ENCODE peak calls at places on chromosomes 1 and 21, in four cellular contexts. A is psoas muscle; E is activated T-helper 1 cell treated with anti-CD3 and anti-CD28 coated beads, Interleukin-12 subunit alpha, Interleukin-12 subunit beta, Interleukin-2, Interleukin-4 antibody, amounts not matched to agents 30 ng/mL and 10 ng/mL and 1 ng/mL, durations not matched to agents 14 hours and 24 hours and 36 hours; V is H4. C is an unnamed sample.

GRCh38 chr1:19504796-19505693 is 19.7 kb upstream of the CAPZB start:
- DNase-seq in A (no peak), E (no peak), V (peak), C (no peak)

GRCh38 chr1:203704120-203704519 is 60.9 kb upstream of the LAX1 start:
- DNase-seq in A (no peak), E (no peak), V (no peak), C (no peak)

GRCh38 chr1:59487335-59488031 is 190.6 kb downstream of the FGGY start:
- DNase-seq in A (no peak), E (no peak), V (no peak), C (no peak)

GRCh38 chr1:168408531-168409242 is 128.0 kb downstream of the TBX19 start:
- DNase-seq in A (no peak), E (peak), V (peak), C (no peak)

GRCh38 chr21:14645702-14646101 is 99.6 kb upstream of the SAMSN1 start:
- DNase-seq in A (no peak), E (no peak), V (no peak), C (no peak)

GRCh38 chr1:54814571-54814970 is 13.4 kb upstream of the TTC22 start:
- DNase-seq in A (no peak), E (no peak), V (no peak), C (no peak)

GRCh38 chr21:17455451-17455850 is 57.4 kb upstream of the CXADR start:
- DNase-seq in A (no peak), E (no peak), V (no peak), C (no peak)

GRCh38 chr21:31537872-31538576 is 121.5 kb upstream of the SOD1 start:
- DNase-seq in A (no peak), E (no peak), V (no peak), C (no peak)

GRCh38 chr21:19557046-19557445 is 1153.5 kb upstream of the TMPRSS15 start:
- DNase-seq in A (no peak), E (no peak), V (no peak), C (no peak)

GRCh38 chr1:36161656-36162531 is 5.9 kb downstream of the MAP7D1 start:
- DNase-seq in A (no peak), E (peak), V (no peak), C (peak)

GRCh38 chr1:26337625-26338024 is 16.3 kb downstream of the CRYBG2 start:
- DNase-seq in A (no peak), E (no peak), V (no peak), C (no peak)

GRCh38 chr1:117828206-117828605 is 101.2 kb downstream of the GDAP2 start:
- DNase-seq in A (peak), E (no peak), V (no peak), C (no peak)

GRCh38 chr21:42111811-42112210 is 40.7 kb downstream of the UMODL1 start:
- DNase-seq in A (no peak), E (no peak), V (no peak), C (no peak)

GRCh38 chr21:32190491-32191144 is 88.2 kb downstream of the MIS18A start:
- DNase-seq in A (no peak), E (no peak), V (no peak), C (no peak)

GRCh38 chr1:41003640-41004220 is 17.8 kb downstream of the SLFNL1 start:
- DNase-seq in A (peak), E (peak), V (peak), C (peak)

GRCh38 chr1:108120163-108120562 is 80.0 kb downstream of the SLC25A24 start:
- DNase-seq in A (no peak), E (no peak), V (no peak), C (no peak)

GRCh38 chr1:231416896-231417295 is 5.2 kb downstream of the EGLN1 start:
- DNase-seq in A (no peak), E (no peak), V (no peak), C (no peak)

GRCh38 chr1:32742132-32742947 is 39.8 kb upstream of the SYNC start:
- DNase-seq in A (no peak), E (no peak), V (no peak), C (no peak)

GRCh38 chr1:203124546-203125317 is 2.8 kb upstream of the ADORA1 start:
- DNase-seq in A (no peak), E (no peak), V (no peak), C (no peak)

GRCh38 chr1:34590211-34590623 is 164.6 kb upstream of the GJB5 start:
- DNase-seq in A (no peak), E (no peak), V (no peak), C (no peak)

GRCh38 chr1:30907641-30908445 is 715 bp downstream of the SDC3 start:
- DNase-seq in A (no peak), E (no peak), V (no peak), C (no peak)

GRCh38 chr21:15669247-15669646 is 60.5 kb upstream of the USP25 start:
- DNase-seq in A (no peak), E (no peak), V (no peak), C (no peak)

GRCh38 chr1:33396188-33397124 is 34.4 kb downstream of the PHC2 start:
- DNase-seq in A (no peak), E (no peak), V (no peak), C (no peak)

GRCh38 chr1:204853446-204853845 is 17.2 kb upstream of the NFASC start:
- DNase-seq in A (no peak), E (no peak), V (no peak), C (no peak)

GRCh38 chr1:8394456-8395321 is 76.8 kb downstream of the SLC45A1 start:
- DNase-seq in A (no peak), E (no peak), V (peak), C (no peak)

GRCh38 chr1:154683820-154684219 is 75.8 kb upstream of the ADAR start:
- DNase-seq in A (no peak), E (no peak), V (no peak), C (no peak)

GRCh38 chr1:191572479-191572878 is 585.8 kb upstream of the RGS18 start:
- DNase-seq in A (no peak), E (no peak), V (no peak), C (no peak)

GRCh38 chr1:71228727-71229371 is 148.0 kb upstream of the ZRANB2 start:
- DNase-seq in A (no peak), E (no peak), V (no peak), C (no peak)

GRCh38 chr1:214280386-214281029 is 451 bp upstream of the SMYD2 start:
- DNase-seq in A (peak), E (peak), V (peak), C (no peak)

GRCh38 chr1:234842726-234843641 is 233.0 kb upstream of the IRF2BP2 start:
- DNase-seq in A (peak), E (peak), V (no peak), C (peak)

GRCh38 chr1:156664949-156665411 is 12.2 kb downstream of the NES start:
- DNase-seq in A (peak), E (no peak), V (peak), C (no peak)

GRCh38 chr1:53115403-53116306 is 26.8 kb downstream of the SLC1A7 start:
- DNase-seq in A (no peak), E (no peak), V (peak), C (no peak)

GRCh38 chr1:51653127-51653526 is 36.2 kb downstream of the OSBPL9 start:
- DNase-seq in A (no peak), E (no peak), V (no peak), C (no peak)

GRCh38 chr21:41932191-41932575 is 21.6 kb downstream of the C2CD2 start:
- DNase-seq in A (peak), E (no peak), V (peak), C (no peak)

GRCh38 chr1:156851779-156852413 is 7.0 kb downstream of the INSRR start:
- DNase-seq in A (no peak), E (no peak), V (no peak), C (no peak)

GRCh38 chr1:210292276-210292851 is 36.3 kb upstream of the HHAT start:
- DNase-seq in A (peak), E (no peak), V (no peak), C (no peak)

GRCh38 chr1:39507230-39507928 is 15.9 kb downstream of the BMP8A start:
- DNase-seq in A (no peak), E (no peak), V (no peak), C (no peak)